ENCODE peak calls at places on chromosomes 3 and 15, in six cellular contexts. P is fibroblast of lung, X is neural progenitor cell, Y is thoracic aorta, J is upper lobe of right lung, L is upper lobe of left lung. D is an unnamed sample. For H3K27me3, the result is how much of the 10 kb centered on the place peaks cover.

GRCh38 chr3:56055616-56056350 is 412.5 kb downstream of the ERC2 start:
- DNase-seq in X (no peak), L (no peak), J (no peak), Y (no peak), P (no peak), D (no peak)

GRCh38 chr15:39641187-39641889 is 60.5 kb downstream of the THBS1 start:
- DNase-seq in Y (no peak), L (no peak), J (no peak), P (no peak), X (no peak), D (no peak)

GRCh38 chr3:105368575-105369500 is 2.1 kb downstream of the ALCAM start:
- DNase-seq in X (peak), J (peak), L (peak), P (peak), Y (no peak), D (peak)

GRCh38 chr15:30885814-30886213 is 17.9 kb upstream of the FAN1 start:
- DNase-seq in L (no peak), P (peak), J (no peak), X (peak), Y (no peak), D (no peak)

GRCh38 chr3:150252462-150252861 is 155.6 kb upstream of the TSC22D2 start:
- DNase-seq in L (no peak), P (peak), Y (no peak), J (no peak), X (no peak), D (no peak)

GRCh38 chr3:124886168-124887051 is 755 bp downstream of the ITGB5 start:
- DNase-seq in P (peak), X (peak), L (peak), Y (no peak), J (peak), D (peak)

GRCh38 chr3:132404276-132404675 is 13.0 kb upstream of the DNAJC13 start:
- DNase-seq in X (no peak), P (peak), L (no peak), Y (no peak), J (no peak), D (no peak)

GRCh38 chr3:11703185-11703584 is 59.5 kb upstream of the VGLL4 start:
- DNase-seq in L (no peak), P (no peak), J (no peak), Y (no peak), X (no peak), D (no peak)

GRCh38 chr3:150875548-150875947 is 29.7 kb downstream of the MINDY4B start:
- DNase-seq in L (no peak), X (no peak), J (no peak), Y (no peak), P (no peak), D (no peak)

GRCh38 chr3:154851644-154852043 is 228.5 kb upstream of the MME start:
- DNase-seq in L (no peak), J (no peak), Y (no peak), P (no peak), X (no peak), D (no peak)

GRCh38 chr3:97721446-97721845 is 43.1 kb upstream of the ARL6 start:
- DNase-seq in P (no peak), L (no peak), J (no peak), X (no peak), Y (no peak), D (no peak)

GRCh38 chr15:34085746-34086145 is 15.9 kb downstream of the EMC7 start:
- DNase-seq in J (no peak), P (peak), Y (no peak), L (no peak), X (no peak), D (no peak)

GRCh38 chr3:64363842-64364241 is 138.6 kb upstream of the PRICKLE2 start:
- DNase-seq in P (no peak), X (no peak), L (no peak), J (no peak), Y (no peak), D (no peak)

GRCh38 chr3:112074616-112075497 is 11.3 kb upstream of the C3orf52 start:
- DNase-seq in P (peak), Y (no peak), L (peak), J (peak), X (no peak), D (no peak)

GRCh38 chr15:56251315-56252091 is 7.8 kb upstream of the RFX7 start:
- DNase-seq in X (no peak), J (no peak), L (no peak), P (no peak), Y (no peak), D (no peak)

GRCh38 chr3:68889328-68889727 is 43.0 kb downstream of the TAFA4 start:
- DNase-seq in P (no peak), X (no peak), J (no peak), L (no peak), Y (no peak), D (no peak)

GRCh38 chr3:42490243-42490642 is 12.2 kb upstream of the VIPR1 start:
- DNase-seq in P (no peak), J (peak), L (no peak), X (no peak), Y (no peak), D (peak)

GRCh38 chr3:191702121-191702520 is 241.2 kb downstream of the PYDC2 start:
- DNase-seq in L (no peak), Y (no peak), X (no peak), J (no peak), P (no peak), D (no peak)

GRCh38 chr3:55162031-55162784 is 234.3 kb upstream of the LRTM1 start:
- DNase-seq in X (no peak), Y (no peak), P (peak), J (no peak), L (no peak), D (no peak)

GRCh38 chr3:70531063-70531657 is 218.7 kb upstream of the MDFIC2 start:
- DNase-seq in J (no peak), Y (no peak), L (no peak), X (peak), P (peak), D (no peak)

GRCh38 chr3:192207239-192207638 is 520.1 kb downstream of the FGF12 start:
- DNase-seq in P (no peak), J (no peak), Y (no peak), X (no peak), L (no peak), D (no peak)

GRCh38 chr15:36814085-36814484 is 234.7 kb downstream of the CDIN1 start:
- DNase-seq in Y (no peak), X (no peak), L (no peak), P (no peak), J (no peak), D (no peak)

GRCh38 chr3:47418167-47419082 is 37.6 kb downstream of the PTPN23 start:
- DNase-seq in Y (no peak), P (no peak), X (no peak), J (no peak), L (peak), D (no peak)

GRCh38 chr3:26623409-26624208 is 1.0 kb downstream of the LRRC3B start:
- DNase-seq in L (peak), X (peak), P (no peak), J (no peak), Y (no peak), D (no peak)

GRCh38 chr3:181956122-181956521 is 244.4 kb downstream of the SOX2 start:
- DNase-seq in X (no peak), J (no peak), Y (no peak), L (peak), P (no peak), D (no peak)

GRCh38 chr15:70045045-70045444 is 52.7 kb downstream of the TLE3 start:
- DNase-seq in L (no peak), J (no peak), X (no peak), Y (no peak), P (peak), D (no peak)

GRCh38 chr3:71066356-71066755 is 517.2 kb downstream of the FOXP1 start:
- DNase-seq in X (no peak), Y (no peak), J (no peak), L (no peak), P (no peak), D (no peak)

GRCh38 chr3:128205616-128206015 is 52.3 kb downstream of the EEFSEC start:
- DNase-seq in J (no peak), Y (no peak), P (no peak), L (no peak), X (no peak), D (no peak)

GRCh38 chr3:124634210-124635168 is 95.8 kb upstream of the UMPS start:
- DNase-seq in Y (no peak), P (no peak), J (no peak), X (no peak), L (no peak), D (no peak)

GRCh38 chr3:124981472-124981871 is 46.9 kb upstream of the MUC13 start:
- DNase-seq in J (no peak), Y (no peak), L (no peak), X (no peak), P (no peak), D (no peak)

GRCh38 chr3:123920383-123920782 is 36.3 kb upstream of the MYLK start:
- DNase-seq in P (no peak), L (no peak), Y (no peak), J (no peak), X (no peak), D (no peak)

GRCh38 chr15:51760805-51761204 is 9.4 kb downstream of the TMOD2 start:
- DNase-seq in X (no peak), L (no peak), Y (no peak), P (no peak), J (no peak), D (no peak)

GRCh38 chr15:51770902-51771301 is 19.5 kb downstream of the TMOD2 start:
- DNase-seq in P (no peak), Y (no peak), J (no peak), L (no peak), X (no peak), D (no peak)

GRCh38 chr15:51768018-51768417 is 16.6 kb downstream of the TMOD2 start:
- DNase-seq in Y (no peak), X (no peak), J (no peak), P (no peak), L (no peak), D (no peak)

GRCh38 chr15:51765751-51766150 is 14.4 kb downstream of the TMOD2 start:
- DNase-seq in L (no peak), P (no peak), X (peak), Y (no peak), J (no peak), D (no peak)
- H3K27ac ChIP-seq in L (no peak), P (no peak), X (no peak), Y (no peak), J (no peak), D (no peak)

GRCh38 chr15:52783929-52784798 is 6.0 kb downstream of the ONECUT1 start:
- DNase-seq in Y (no peak), J (peak), P (no peak), X (peak), L (peak), D (no peak)
- H3K27me3 ChIP-seq in Y (half or more), J (half or more), P (half or more), X (half or more), L (half or more), D (under half)

DNA sequence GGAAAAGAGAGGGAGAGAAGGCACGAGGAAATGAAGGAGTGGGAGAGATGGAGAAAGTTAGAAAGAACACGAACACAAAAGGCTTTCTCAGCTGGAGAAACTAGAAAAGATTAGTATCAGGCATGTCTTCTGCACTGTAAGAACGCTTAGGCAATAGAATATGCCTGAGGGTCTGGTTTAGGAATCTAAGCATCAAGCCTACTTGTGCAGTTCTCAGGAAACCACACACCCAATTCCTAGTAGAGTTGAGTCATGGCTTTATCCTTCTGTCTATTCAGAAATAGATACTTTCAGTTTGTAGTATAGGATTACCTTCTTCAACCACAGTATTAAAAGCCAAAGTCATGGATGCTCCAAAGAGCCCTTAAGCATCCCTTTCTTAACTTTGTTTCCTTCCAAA is 969.4 kb downstream of the NTRK3 start:
- DNase-seq in X (no peak), P (peak), Y (no peak), L (no peak), J (no peak), D (no peak)
- H3K27ac ChIP-seq in X (no peak), P (no peak), Y (no peak), L (no peak), J (no peak), D (no peak)

GRCh38 chr3:37696661-37697060 is 165.0 kb upstream of the CTDSPL start:
- DNase-seq in J (no peak), Y (no peak), X (no peak), P (no peak), L (no peak), D (no peak)
- H3K27me3 ChIP-seq in J (under half), Y (under half), X (under half), P (under half), L (under half), D (under half)

GRCh38 chr3:134083626-134084229 is 54.0 kb upstream of the SLCO2A1 start:
- DNase-seq in X (no peak), L (no peak), Y (no peak), P (no peak), J (no peak), D (no peak)

GRCh38 chr3:134084230-134084950 is 54.7 kb upstream of the SLCO2A1 start:
- DNase-seq in P (no peak), Y (no peak), X (no peak), J (no peak), L (no peak), D (no peak)

GRCh38 chr3:134087046-134087974 is 57.6 kb upstream of the SLCO2A1 start:
- DNase-seq in J (no peak), Y (no peak), P (peak), L (no peak), X (no peak), D (no peak)

GRCh38 chr3:134085034-134085775 is 55.5 kb upstream of the SLCO2A1 start:
- DNase-seq in X (no peak), L (no peak), Y (no peak), P (peak), J (no peak), D (no peak)

GRCh38 chr3:134086616-134087015 is 56.9 kb upstream of the SLCO2A1 start:
- DNase-seq in Y (no peak), X (no peak), L (no peak), J (no peak), P (no peak), D (no peak)
- H3K27ac ChIP-seq in Y (no peak), X (no peak), L (no peak), J (no peak), P (no peak), D (no peak)

GRCh38 chr3:8574040-8574669 is 70.4 kb downstream of the SSUH2 start:
- DNase-seq in Y (no peak), L (no peak), X (no peak), J (no peak), P (no peak), D (no peak)
- H3K27me3 ChIP-seq in Y (under half), L (under half), X (under half), J (under half), P (under half), D (under half)